ENCODE peak calls at places on chromosomes 2 and 18, in ten cellular contexts. X, W, P, A, K, U, C, B, N and Z are unnamed samples. For H3K36me3, the result is how much of the 10 kb centered on the place peaks cover.

GRCh38 chr2:7703048-7703447 is 785.8 kb downstream of the RNF144A start:
- DNase-seq in U (no peak), N (no peak), K (no peak), X (no peak), W (no peak), P (peak), C (no peak), B (no peak), A (no peak), Z (no peak)

GRCh38 chr18:49238433-49239042 is 221.9 kb downstream of the DYM start:
- DNase-seq in K (no peak), C (no peak), W (peak), N (no peak), X (no peak), B (no peak), P (peak), A (no peak), U (no peak), Z (no peak)

GRCh38 chr2:11540148-11540995 is 6.5 kb downstream of the GREB1 start:
- DNase-seq in C (no peak), B (no peak), P (no peak), X (no peak), N (no peak), A (peak), W (no peak), U (no peak), K (no peak), Z (no peak)

GRCh38 chr18:22800551-22800951 is 132.6 kb upstream of the RBBP8 start:
- DNase-seq in X (no peak), K (no peak), N (peak), C (no peak), W (no peak), B (no peak), A (no peak), P (no peak), U (no peak), Z (no peak)

GRCh38 chr2:102772659-102773058 is 10.8 kb downstream of the TMEM182 start:
- DNase-seq in N (no peak), A (no peak), C (no peak), P (no peak), U (no peak), W (no peak), X (no peak), B (no peak), K (no peak), Z (no peak)

GRCh38 chr2:72919414-72920316 is 2.3 kb downstream of the EMX1 start:
- DNase-seq in A (no peak), U (no peak), K (no peak), X (no peak), B (no peak), N (no peak), P (no peak), W (no peak), C (no peak), Z (no peak)

GRCh38 chr2:222893716-222894115 is 32.9 kb downstream of the ACSL3 start:
- DNase-seq in W (no peak), P (no peak), B (no peak), X (no peak), U (no peak), C (no peak), N (no peak), A (no peak), K (no peak), Z (no peak)

GRCh38 chr2:196660264-196660663 is 20.7 kb downstream of the CCDC150 start:
- DNase-seq in K (no peak), N (no peak), B (no peak), X (no peak), P (no peak), A (no peak), U (no peak), W (peak), C (peak), Z (no peak)

GRCh38 chr2:69915050-69915945 is at the start of gene MXD1:
- DNase-seq in K (no peak), B (peak), A (peak), X (peak), P (no peak), W (no peak), N (no peak), U (no peak), C (no peak), Z (no peak)

GRCh38 chr18:8706545-8706980 is 1.2 kb downstream of the MTCL1 start:
- DNase-seq in K (peak), P (peak), W (no peak), X (no peak), C (no peak), U (no peak), B (peak), A (no peak), N (no peak), Z (no peak)

GRCh38 chr18:49547701-49548100 is 14.2 kb upstream of the LIPG start:
- DNase-seq in X (no peak), K (no peak), A (no peak), P (no peak), B (no peak), U (no peak), C (no peak), N (no peak), W (no peak), Z (no peak)

GRCh38 chr2:216923706-216924105 is 63.8 kb upstream of the TNP1 start:
- DNase-seq in W (no peak), N (no peak), U (no peak), X (no peak), C (no peak), A (no peak), B (no peak), K (no peak), P (no peak), Z (no peak)

GRCh38 chr2:192190474-192190873 is 4.3 kb downstream of the TMEFF2 start:
- DNase-seq in B (no peak), P (peak), A (no peak), N (no peak), X (no peak), W (peak), K (no peak), U (no peak), C (peak), Z (no peak)

GRCh38 chr2:128306931-128307460 is 11.7 kb downstream of the HS6ST1 start:
- DNase-seq in N (peak), C (no peak), B (no peak), A (peak), U (no peak), W (no peak), P (no peak), X (peak), K (peak), Z (no peak)

GRCh38 chr2:241309684-241310117 is 5.8 kb downstream of the HDLBP start:
- DNase-seq in N (no peak), C (peak), U (no peak), K (no peak), X (no peak), B (peak), W (peak), P (peak), A (no peak), Z (no peak)

DNA sequence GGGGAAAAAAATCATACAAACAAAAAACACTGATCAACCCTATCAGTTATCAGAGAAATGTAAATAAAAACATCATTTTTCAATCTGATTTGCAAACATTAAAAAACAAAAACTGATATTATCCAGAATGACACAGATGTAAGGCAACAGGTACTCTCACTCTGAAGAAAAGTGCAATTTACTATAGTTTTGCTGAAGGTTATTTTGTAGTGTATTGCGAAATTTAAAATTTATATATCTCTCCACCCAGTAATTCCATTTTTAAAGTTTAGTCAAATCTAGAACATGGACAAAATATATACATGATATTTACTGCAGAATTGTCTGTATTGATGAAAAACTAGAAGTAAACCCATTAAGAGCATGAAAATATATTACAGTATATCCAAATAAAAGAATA is 79.8 kb downstream of the TRAPPC8 start:
- DNase-seq in K (no peak), W (no peak), X (no peak), C (no peak), B (no peak), A (no peak), P (no peak), U (no peak), N (no peak), Z (no peak)
- H3K36me3 ChIP-seq in K (half or more), W (under half), X (half or more), C (under half), B (under half), A (half or more), P (under half), U (half or more), N (under half), Z (under half)

DNA sequence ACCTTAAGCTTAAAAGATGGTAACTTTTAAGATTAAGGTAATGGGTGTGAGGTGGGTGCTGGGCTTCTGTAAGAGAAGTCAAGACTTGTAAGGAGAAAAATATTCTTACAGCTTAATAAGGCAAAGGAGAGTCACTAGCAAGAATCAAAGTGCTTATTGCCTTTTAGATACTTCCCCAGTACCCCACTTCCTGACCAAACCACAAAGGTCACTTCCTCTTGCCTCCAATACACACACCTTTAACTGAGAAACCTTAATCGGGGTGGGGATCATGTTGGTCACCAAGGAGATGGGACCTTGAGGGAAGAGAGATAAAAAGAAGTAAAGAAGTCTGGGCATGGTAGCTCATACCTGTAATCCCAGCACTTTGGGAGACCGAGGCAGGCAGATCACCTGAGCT is 10.6 kb upstream of the ATG16L1 start:
- DNase-seq in U (no peak), X (no peak), K (no peak), P (peak), W (no peak), B (peak), N (no peak), A (no peak), C (no peak), Z (no peak)
- H3K27ac ChIP-seq in U (no peak), X (no peak), K (no peak), P (peak), W (no peak), B (no peak), N (no peak), A (no peak), C (no peak), Z (no peak)

DNA sequence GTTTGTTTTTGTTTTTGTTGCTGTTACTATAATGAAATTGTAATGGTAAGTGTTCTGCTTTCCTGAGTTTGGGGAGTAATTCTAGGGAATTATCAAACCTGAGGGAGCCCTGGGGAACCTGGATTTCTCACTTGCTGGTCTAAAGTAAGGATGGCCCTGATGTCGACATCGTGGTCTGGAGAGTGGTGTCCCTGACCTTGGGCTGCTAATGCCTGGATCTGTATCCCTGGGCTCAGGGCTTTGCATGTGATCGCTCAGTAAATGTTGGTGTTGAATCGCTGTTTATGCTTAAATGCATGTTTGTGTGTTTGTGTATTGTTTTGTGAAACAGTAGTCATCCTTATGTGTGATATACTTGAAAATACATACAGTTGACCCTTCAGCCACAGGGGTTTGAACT is 6.1 kb downstream of the ACP1 start:
- DNase-seq in A (no peak), U (no peak), K (no peak), C (no peak), N (no peak), W (no peak), P (no peak), B (no peak), X (no peak), Z (no peak)
- H3K36me3 ChIP-seq in A (under half), U (under half), K (under half), C (under half), N (under half), W (under half), P (half or more), B (under half), X (under half), Z (under half)

DNA sequence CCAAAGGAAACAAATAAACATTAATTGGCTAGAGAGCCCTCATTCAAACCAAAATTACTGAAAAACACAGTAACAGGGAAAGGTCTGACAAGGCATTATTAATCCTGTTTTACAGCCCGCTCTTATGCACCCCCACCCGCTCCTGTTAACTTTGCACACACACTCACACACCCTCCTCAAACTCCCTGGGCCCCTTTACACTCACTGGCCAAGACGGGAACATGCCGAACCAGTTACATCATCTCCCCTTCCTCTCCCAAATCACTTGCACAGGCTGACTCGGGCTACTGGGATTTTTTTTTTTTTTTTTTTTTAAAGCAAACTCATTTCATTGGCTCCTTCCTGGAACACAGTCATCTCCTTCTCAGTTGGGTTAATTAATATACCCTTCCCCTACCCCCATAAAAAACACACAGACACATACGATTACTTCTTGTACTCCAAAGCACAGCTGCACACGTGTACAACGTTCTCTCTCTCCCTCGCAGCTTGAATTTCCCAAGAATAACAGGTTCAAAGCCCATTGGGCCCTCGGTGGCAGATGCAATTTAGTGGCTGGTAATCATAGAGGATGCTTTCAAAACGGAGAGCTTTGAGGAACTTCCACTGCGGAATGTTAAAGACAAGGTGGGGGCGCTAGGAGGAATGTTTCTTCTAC is 31.8 kb downstream of the KLF7 start:
- DNase-seq in N (peak), X (peak), W (peak), U (no peak), A (peak), P (no peak), B (no peak), K (peak), C (peak), Z (peak)
- H3K27ac ChIP-seq in N (peak), X (peak), W (peak), U (peak), A (peak), P (no peak), B (no peak), K (peak), C (peak), Z (peak)

GRCh38 chr18:76458522-76459311 is 36.3 kb downstream of the ZNF516 start:
- DNase-seq in N (no peak), C (no peak), A (no peak), W (no peak), P (no peak), X (peak), U (peak), B (no peak), K (peak), Z (no peak)
- H3K36me3 ChIP-seq in N (under half), C (under half), A (under half), W (under half), P (under half), X (under half), U (under half), B (under half), K (under half), Z (under half)

GRCh38 chr2:85433511-85434089 is 15.1 kb downstream of the SH2D6 start:
- DNase-seq in W (no peak), X (peak), U (peak), B (no peak), P (no peak), A (peak), K (peak), C (peak), N (peak), Z (no peak)
- H3K27ac ChIP-seq in W (no peak), X (peak), U (peak), B (no peak), P (no peak), A (peak), K (peak), C (no peak), N (peak), Z (peak)

DNA sequence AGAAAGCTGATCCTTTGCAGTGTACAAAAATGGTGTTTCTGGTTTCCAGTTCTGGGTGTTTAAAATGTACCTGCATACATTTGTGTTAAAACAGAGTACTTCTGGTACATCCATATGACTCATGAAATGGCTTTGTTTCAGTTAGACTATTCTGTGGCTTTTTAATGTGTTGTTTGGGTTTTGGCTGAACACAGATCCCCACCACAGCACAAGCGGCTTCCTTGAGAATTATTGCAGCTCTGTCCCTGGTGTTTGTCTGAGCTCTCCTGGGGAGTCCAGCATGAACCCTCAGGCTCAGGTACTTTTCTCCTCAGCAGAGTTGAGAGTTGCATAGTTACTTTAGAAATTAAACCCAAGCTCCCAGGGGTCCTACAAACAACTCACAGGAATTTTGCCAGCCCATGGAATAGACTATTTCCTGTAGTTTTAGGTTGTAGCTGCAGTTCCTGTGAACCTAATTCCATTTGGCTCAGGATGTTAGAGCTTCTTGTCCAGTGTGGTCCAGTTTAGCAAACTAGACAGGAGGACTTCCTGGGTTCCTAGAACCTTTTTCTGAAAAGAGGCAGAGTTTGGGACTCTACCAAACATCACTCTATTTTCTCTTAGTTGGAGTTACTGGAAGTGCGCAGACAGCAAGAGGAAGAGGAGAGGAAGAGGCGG is 64.8 kb upstream of the EML6 start:
- DNase-seq in K (no peak), N (no peak), P (no peak), W (no peak), X (no peak), A (no peak), C (peak), U (no peak), B (no peak), Z (no peak)
- H3K36me3 ChIP-seq in K (half or more), N (half or more), P (half or more), W (half or more), X (half or more), A (half or more), C (half or more), U (half or more), B (half or more), Z (half or more)